ENCODE peak calls at places on chromosomes 13 and 19, in eight cellular contexts. A is left colon; U is GM04503; Q is anterior cingulate cortex; B is central memory CD4-positive, alpha-beta T cell; Z is H9; O is M059J; P is Right ventricle myocardium superior. I is an unnamed sample.
A peak's percentile ranks its signal among the peaks of the same experiment; 100 is the strongest.

GRCh38 chr19:50803633-50804419 is 13.6 kb downstream of the ACP4 start:
- DNase-seq in A (no peak), U (no peak), Q (peak; percentile 46), B (no peak), Z (no peak), O (no peak), P (peak; percentile 51), I (no peak)

GRCh38 chr19:51099070-51099382 is 9.2 kb downstream of the CTU1 start:
- DNase-seq in A (no peak), U (no peak), Q (no peak), B (no peak), Z (no peak), O (no peak), P (no peak), I (no peak)

GRCh38 chr13:91659583-91660415 is 261.4 kb downstream of the GPC5 start:
- DNase-seq in A (no peak), U (no peak), Q (no peak), B (no peak), Z (no peak), O (no peak), P (no peak), I (peak; percentile 55)

GRCh38 chr19:52962394-52963228 is at the start of gene ZNF816:
- DNase-seq in A (peak; percentile 98), U (peak; percentile 57), Q (peak; percentile 78), B (peak; percentile 95), Z (peak; percentile 99), O (peak; percentile 95), P (peak; percentile 99), I (no peak)

GRCh38 chr19:38899447-38900219 is at the start of the genes NFKBIB and SIRT2:
- DNase-seq in A (peak; percentile 100), U (peak; percentile 99), Q (peak; percentile 98), B (peak; percentile 100), Z (peak; percentile 100), O (peak; percentile 100), P (peak; percentile 100), I (peak; percentile 100)

GRCh38 chr19:48625891-48626327 is 6.6 kb downstream of the SPHK2 start:
- DNase-seq in A (no peak), U (no peak), Q (no peak), B (no peak), Z (no peak), O (no peak), P (no peak), I (no peak)

GRCh38 chr13:40495620-40496001 is 170.8 kb downstream of the FOXO1 start:
- DNase-seq in A (no peak), U (no peak), Q (no peak), B (no peak), Z (no peak), O (no peak), P (no peak), I (no peak)

GRCh38 chr13:111893071-111893606 is 173.8 kb upstream of the SOX1 start:
- DNase-seq in A (no peak), U (no peak), Q (no peak), B (no peak), Z (peak; percentile 82), O (no peak), P (no peak), I (peak; percentile 5)

GRCh38 chr13:99575376-99575775 is 74.1 kb downstream of the TM9SF2 start:
- DNase-seq in A (no peak), U (no peak), Q (no peak), B (no peak), Z (peak; percentile 82), O (no peak), P (no peak), I (no peak)

GRCh38 chr13:78393286-78393685 is 210.1 kb downstream of the POU4F1 start:
- DNase-seq in A (no peak), U (no peak), Q (no peak), B (no peak), Z (no peak), O (no peak), P (no peak), I (no peak)

GRCh38 chr13:72808917-72809500 is 27.1 kb downstream of the PIBF1 start:
- DNase-seq in A (no peak), U (no peak), Q (no peak), B (peak; percentile 3), Z (no peak), O (peak; percentile 24), P (no peak), I (peak; percentile 11)

GRCh38 chr19:46919324-46919723 is 58.5 kb downstream of the ARHGAP35 start:
- DNase-seq in A (no peak), U (no peak), Q (no peak), B (no peak), Z (no peak), O (peak; percentile 58), P (no peak), I (peak; percentile 78)

GRCh38 chr13:49373699-49374098 is 70.2 kb downstream of the CAB39L start:
- DNase-seq in A (no peak), U (no peak), Q (no peak), B (no peak), Z (no peak), O (no peak), P (no peak), I (no peak)

GRCh38 chr13:85631801-85632200 is 167.4 kb downstream of the SLITRK6 start:
- DNase-seq in A (no peak), U (no peak), Q (no peak), B (no peak), Z (no peak), O (no peak), P (no peak), I (no peak)

GRCh38 chr13:31223215-31223614 is 23.4 kb downstream of the B3GLCT start:
- DNase-seq in A (no peak), U (no peak), Q (no peak), B (no peak), Z (no peak), O (no peak), P (no peak), I (no peak)

GRCh38 chr19:2549701-2550191 is 73.8 kb downstream of the GADD45B start:
- DNase-seq in A (peak; percentile 84), U (peak; percentile 92), Q (peak; percentile 46), B (no peak), Z (no peak), O (peak; percentile 96), P (peak; percentile 86), I (peak; percentile 50)

GRCh38 chr19:49200238-49200862 is 42.8 kb downstream of the TRPM4 start:
- DNase-seq in A (peak; percentile 47), U (no peak), Q (no peak), B (no peak), Z (peak; percentile 47), O (no peak), P (no peak), I (no peak)

GRCh38 chr13:58619396-58620113 is 988.0 kb downstream of the PCDH17 start:
- DNase-seq in A (no peak), U (no peak), Q (no peak), B (no peak), Z (no peak), O (peak; percentile 2), P (no peak), I (peak; percentile 11)

GRCh38 chr19:19101540-19101939 is 36.7 kb downstream of the TMEM161A start:
- DNase-seq in A (no peak), U (no peak), Q (no peak), B (no peak), Z (no peak), O (no peak), P (no peak), I (no peak)

GRCh38 chr13:30371649-30372265 is 50.5 kb upstream of the UBE2L5 start:
- DNase-seq in A (peak; percentile 74), U (peak; percentile 31), Q (no peak), B (peak; percentile 89), Z (no peak), O (peak; percentile 71), P (no peak), I (peak; percentile 62)

GRCh38 chr19:15702590-15702930 is 25.3 kb upstream of the OR10H2 start:
- DNase-seq in A (peak; percentile 91), U (no peak), Q (no peak), B (no peak), Z (no peak), O (peak; percentile 61), P (peak; percentile 90), I (peak; percentile 36)

GRCh38 chr13:41562083-41562482 is 104.7 kb downstream of the RGCC start:
- DNase-seq in A (no peak), U (no peak), Q (peak; percentile 84), B (no peak), Z (no peak), O (peak; percentile 75), P (peak; percentile 89), I (peak; percentile 78)

GRCh38 chr13:36356058-36356457 is 9.9 kb upstream of the SPART start:
- DNase-seq in A (no peak), U (no peak), Q (no peak), B (no peak), Z (no peak), O (no peak), P (no peak), I (no peak)

GRCh38 chr13:81017525-81018152 is 676.7 kb upstream of the SPRY2 start:
- DNase-seq in A (no peak), U (no peak), Q (no peak), B (no peak), Z (no peak), O (peak; percentile 15), P (no peak), I (peak; percentile 27)

GRCh38 chr13:41942462-41943094 is 18.3 kb downstream of the VWA8 start:
- DNase-seq in A (no peak), U (no peak), Q (no peak), B (no peak), Z (peak; percentile 56), O (peak; percentile 33), P (no peak), I (peak; percentile 17)

I was measured in HT1080.